ENCODE peak calls at places on chromosomes 1 and 21, in seven cellular contexts. S is heart left ventricle, Y is H54, Z is GM12891, G is stomach, H is prostate gland, B is NB4. E is an unnamed sample.
A peak's percentile ranks its signal among the peaks of the same experiment; 100 is the strongest.

GRCh38 chr1:204598319-204598969 is 82.2 kb downstream of the MDM4 start:
- DNase-seq in S (no peak), Y (no peak), Z (no peak), G (no peak), H (no peak), B (peak; percentile 56), E (no peak)

GRCh38 chr1:115229016-115229415 is 109.0 kb downstream of the NGF start:
- DNase-seq in S (no peak), Y (no peak), Z (no peak), G (no peak), H (no peak), B (no peak), E (no peak)

GRCh38 chr1:219702551-219703215 is 89.8 kb upstream of the ZC3H11B start:
- DNase-seq in S (no peak), Y (no peak), Z (no peak), G (no peak), H (no peak), B (no peak), E (no peak)

GRCh38 chr1:31064685-31065309 is 720 bp downstream of the PUM1 start:
- DNase-seq in S (no peak), Y (no peak), Z (peak; percentile 17), G (no peak), H (no peak), B (peak; percentile 55), E (no peak)

GRCh38 chr1:209652873-209653401 is 712 bp upstream of the LAMB3 start:
- DNase-seq in S (peak; percentile 85), Y (no peak), Z (no peak), G (peak; percentile 99), H (peak; percentile 98), B (no peak), E (peak; percentile 67)

GRCh38 chr21:37915941-37916794 is at the start of gene KCNJ6:
- DNase-seq in S (peak; percentile 40), Y (no peak), Z (no peak), G (peak; percentile 35), H (peak; percentile 14), B (peak; percentile 6), E (peak; percentile 14)

GRCh38 chr1:175725684-175726083 is 17.7 kb downstream of the TNR start:
- DNase-seq in S (no peak), Y (no peak), Z (no peak), G (no peak), H (no peak), B (peak; percentile 45), E (peak; percentile 65)

GRCh38 chr1:221856188-221857093 is 114.6 kb upstream of the DUSP10 start:
- DNase-seq in S (no peak), Y (no peak), Z (no peak), G (no peak), H (no peak), B (no peak), E (no peak)

GRCh38 chr1:39110325-39110851 is 84.2 kb downstream of the NDUFS5 start:
- DNase-seq in S (no peak), Y (peak; percentile 32), Z (no peak), G (no peak), H (no peak), B (no peak), E (no peak)

GRCh38 chr1:18778437-18778836 is 81.0 kb downstream of the TAS1R2 start:
- DNase-seq in S (no peak), Y (no peak), Z (no peak), G (no peak), H (no peak), B (no peak), E (no peak)

GRCh38 chr1:226677121-226678020 is 61.7 kb downstream of the ITPKB start:
- DNase-seq in S (peak; percentile 87), Y (peak; percentile 78), Z (no peak), G (peak; percentile 57), H (peak; percentile 96), B (peak; percentile 70), E (no peak)

GRCh38 chr1:85550784-85551516 is 29.6 kb upstream of the CCN1 start:
- DNase-seq in S (no peak), Y (no peak), Z (no peak), G (no peak), H (peak; percentile 51), B (no peak), E (no peak)

GRCh38 chr1:53781654-53782053 is 42.7 kb upstream of the GLIS1 start:
- DNase-seq in S (no peak), Y (no peak), Z (no peak), G (no peak), H (no peak), B (no peak), E (no peak)

GRCh38 chr1:107443860-107444259 is 303.0 kb downstream of the NTNG1 start:
- DNase-seq in S (no peak), Y (no peak), Z (no peak), G (no peak), H (no peak), B (no peak), E (no peak)

GRCh38 chr1:189929501-189930099 is 548.1 kb downstream of the BRINP3 start:
- DNase-seq in S (no peak), Y (no peak), Z (no peak), G (no peak), H (no peak), B (no peak), E (no peak)

GRCh38 chr1:97423397-97423796 is 497.4 kb downstream of the DPYD start:
- DNase-seq in S (no peak), Y (no peak), Z (no peak), G (no peak), H (no peak), B (no peak), E (no peak)

GRCh38 chr1:163202833-163203451 is at the start of gene RGS5:
- DNase-seq in S (no peak), Y (no peak), Z (no peak), G (no peak), H (no peak), B (no peak), E (no peak)

GRCh38 chr1:35202048-35202719 is 9.2 kb upstream of the SFPQ start:
- DNase-seq in S (peak; percentile 55), Y (peak; percentile 64), Z (peak; percentile 53), G (peak; percentile 71), H (peak; percentile 63), B (peak; percentile 85), E (peak; percentile 74)

GRCh38 chr1:168116327-168116799 is 20.4 kb downstream of the GPR161 start:
- DNase-seq in S (no peak), Y (no peak), Z (no peak), G (peak; percentile 31), H (peak; percentile 30), B (no peak), E (no peak)

GRCh38 chr1:50959303-50959912 is 659 bp downstream of the FAF1 start:
- DNase-seq in S (no peak), Y (no peak), Z (no peak), G (no peak), H (peak; percentile 24), B (peak; percentile 47), E (peak; percentile 63)

DNA sequence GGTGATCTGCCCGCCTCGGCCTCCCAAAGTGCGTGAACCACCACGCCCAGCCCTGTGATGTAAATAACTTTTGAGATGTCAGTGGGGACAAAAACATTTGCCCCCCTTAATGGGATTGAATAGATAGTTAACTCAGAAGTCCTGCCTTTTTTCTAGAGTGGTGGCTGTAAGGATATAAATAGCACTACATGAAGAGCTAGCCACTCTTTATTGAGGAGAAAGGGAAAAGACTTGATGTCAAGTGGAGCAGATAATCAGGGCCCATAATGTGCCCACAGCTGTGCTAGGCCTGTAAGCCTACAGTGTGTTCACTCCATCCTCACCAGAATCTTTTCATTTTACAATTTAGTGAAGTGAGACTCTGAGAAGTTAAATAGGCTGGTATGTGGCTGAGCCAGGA is 3.6 kb downstream of the GIPC2 start:
- DNase-seq in S (no peak), Y (no peak), Z (no peak), G (no peak), H (no peak), B (no peak), E (no peak)
- TF ChIP-seq POLR2A in S (no peak), Y (no peak), Z (no peak), G (no peak), H (no peak), B (no peak), E (no peak)

DNA sequence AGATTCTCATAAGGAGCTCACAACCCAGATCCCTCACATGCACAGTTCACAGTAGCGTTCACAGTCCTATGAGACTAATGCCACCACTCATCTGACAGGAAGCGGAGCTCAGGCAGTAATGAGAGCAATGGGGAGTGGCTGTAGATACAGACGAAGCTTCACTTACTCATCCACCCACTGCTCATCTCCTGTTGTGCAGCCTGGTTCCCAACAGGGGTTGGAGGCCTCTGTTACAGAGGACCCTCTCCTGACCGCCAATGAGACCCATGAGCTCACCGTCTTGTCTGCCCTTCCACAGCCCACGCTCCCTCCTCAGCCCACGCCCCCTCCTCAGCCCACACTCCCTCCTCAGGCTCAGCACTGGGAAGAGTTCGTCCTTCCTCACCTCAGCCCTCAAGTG is 39.6 kb downstream of the RSPH1 start:
- DNase-seq in S (no peak), Y (no peak), Z (no peak), G (no peak), H (no peak), B (peak; percentile 62), E (no peak)
- TF ChIP-seq POLR2A in S (no peak), Y (no peak), Z (no peak), G (no peak), H (no peak), B (no peak), E (no peak)

GRCh38 chr1:6205849-6206845 is at the start of gene RNF207:
- DNase-seq in S (peak; percentile 84), Y (peak; percentile 92), Z (peak; percentile 86), G (peak; percentile 75), H (peak; percentile 62), B (peak; percentile 59), E (peak; percentile 22)
- TF ChIP-seq POLR2A in S (peak; percentile 32), Y (peak; percentile 68), Z (peak; percentile 69), G (no peak), H (peak; percentile 80), B (no peak), E (no peak)

DNA sequence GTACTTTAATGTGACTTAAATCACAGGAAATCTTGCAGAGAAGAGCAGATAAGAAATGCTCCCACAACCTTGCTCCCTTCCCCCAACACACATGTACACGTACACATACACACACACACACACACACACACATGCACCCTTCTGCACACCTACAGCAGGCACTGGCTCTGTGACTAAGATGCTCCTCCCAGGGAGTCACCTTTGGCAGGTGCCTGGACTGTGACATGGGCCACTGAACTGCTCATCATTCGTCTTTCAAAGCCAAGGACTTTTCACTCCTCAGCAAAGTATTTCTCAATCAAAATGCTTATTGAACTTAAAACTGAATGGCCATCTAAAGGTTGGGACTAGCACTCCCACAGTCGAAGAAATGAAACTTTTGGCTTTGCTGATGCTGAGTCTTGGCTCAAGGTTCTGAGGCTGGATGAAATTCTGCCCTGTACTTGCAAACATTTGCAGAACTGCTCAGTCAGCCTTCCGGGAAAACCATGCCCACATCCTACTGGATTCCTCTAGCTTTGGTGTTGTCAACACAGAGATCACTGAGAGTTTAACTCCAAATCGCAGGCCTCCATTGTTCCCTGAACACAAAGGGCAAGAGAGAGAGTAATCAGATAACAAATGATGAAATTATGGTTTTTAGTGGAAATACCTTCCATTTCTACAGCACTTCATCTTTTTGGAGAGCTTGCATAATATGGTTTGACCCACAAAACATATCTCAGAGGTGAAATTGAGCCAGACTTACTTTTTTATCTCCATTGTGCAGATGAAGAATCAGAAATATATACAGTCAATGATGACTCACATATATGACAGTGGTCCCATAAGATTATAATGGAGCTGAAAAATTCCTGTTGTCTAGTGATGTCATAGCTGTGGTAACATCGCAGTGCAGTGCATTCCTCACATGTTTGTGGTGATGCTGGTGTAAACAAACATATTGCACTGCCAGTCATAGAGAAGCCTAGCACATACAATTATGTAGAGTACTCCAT is 72.4 kb upstream of the BCAR3 start:
- DNase-seq in S (no peak), Y (no peak), Z (no peak), G (no peak), H (no peak), B (no peak), E (peak; percentile 5)
- TF ChIP-seq POLR2A in S (no peak), Y (no peak), Z (no peak), G (no peak), H (no peak), B (no peak), E (no peak)

GRCh38 chr1:32394141-32394889 is at the start of gene BSDC1:
- DNase-seq in S (peak; percentile 99), Y (peak; percentile 87), Z (peak; percentile 88), G (peak; percentile 98), H (peak; percentile 99), B (peak; percentile 99), E (peak; percentile 99)
- TF ChIP-seq POLR2A in S (peak; percentile 81), Y (peak; percentile 67), Z (peak; percentile 73), G (peak; percentile 82), H (peak; percentile 96), B (peak; percentile 60), E (peak; percentile 98)

E was measured in erythroblast.